ENCODE peak calls at places on chromosome 14, in four cellular contexts. K is GM12865, I is right atrium auricular region, O is body of pancreas. Z is an unnamed sample.

GRCh38 chr14:66037361-66037760 is 448.8 kb upstream of the CCDC196 start:
- DNase-seq in I (no peak), O (no peak), K (no peak), Z (no peak)

GRCh38 chr14:65483647-65484046 is 71.1 kb downstream of the FUT8 start:
- DNase-seq in I (no peak), O (no peak), K (peak), Z (no peak)

GRCh38 chr14:65832431-65833253 is 420.1 kb downstream of the FUT8 start:
- DNase-seq in O (no peak), K (no peak), I (no peak), Z (no peak)

GRCh38 chr14:61891251-61891650 is 129.0 kb downstream of the SNAPC1 start:
- DNase-seq in I (no peak), K (no peak), O (no peak), Z (no peak)

GRCh38 chr14:56351861-56352260 is 227.7 kb upstream of the TMEM260 start:
- DNase-seq in K (no peak), O (no peak), I (no peak), Z (no peak)

GRCh38 chr14:64391986-64392385 is 3.8 kb downstream of the MTHFD1 start:
- DNase-seq in O (no peak), I (no peak), K (no peak), Z (no peak)

GRCh38 chr14:61561657-61562276 is 133.5 kb upstream of the HIF1A start:
- DNase-seq in K (no peak), O (peak), I (peak), Z (no peak)

GRCh38 chr14:95460647-95461478 is 55.6 kb downstream of the SYNE3 start:
- DNase-seq in O (no peak), I (no peak), K (no peak), Z (no peak)

GRCh38 chr14:20601522-20601921 is 10.3 kb upstream of the RNASE12 start:
- DNase-seq in I (no peak), K (no peak), O (no peak), Z (no peak)

GRCh38 chr14:94164685-94165431 is 9.3 kb upstream of the PPP4R4 start:
- DNase-seq in O (no peak), K (no peak), I (no peak), Z (no peak)

GRCh38 chr14:57933363-57933762 is 67.5 kb upstream of the SLC35F4 start:
- DNase-seq in K (no peak), O (no peak), I (no peak), Z (peak)

GRCh38 chr14:60183138-60183537 is 17.9 kb upstream of the DHRS7 start:
- DNase-seq in I (no peak), O (no peak), K (no peak), Z (no peak)

GRCh38 chr14:52845079-52845478 is 53.7 kb upstream of the GNPNAT1 start:
- DNase-seq in I (no peak), O (no peak), K (no peak), Z (no peak)

GRCh38 chr14:21072781-21073339 is 2.8 kb downstream of the ARHGEF40 start:
- DNase-seq in K (no peak), I (no peak), O (no peak), Z (no peak)

GRCh38 chr14:32038876-32039275 is 38.2 kb upstream of the ARHGAP5 start:
- DNase-seq in K (no peak), I (no peak), O (no peak), Z (no peak)

GRCh38 chr14:65214741-65215140 is 112.4 kb upstream of the MAX start:
- DNase-seq in K (no peak), O (no peak), I (no peak), Z (no peak)

GRCh38 chr14:95993768-95994592 is 45.2 kb upstream of the C14orf132 start:
- DNase-seq in O (peak), K (peak), I (no peak), Z (peak)

GRCh38 chr14:69797573-69798338 is 715 bp upstream of the SLC10A1 start:
- DNase-seq in K (no peak), I (no peak), O (no peak), Z (no peak)

GRCh38 chr14:106879241-106879640 is 1352.9 kb downstream of the TMEM121 start:
- DNase-seq in O (peak), K (peak), I (no peak), Z (no peak)

GRCh38 chr14:55688566-55688965 is 108.6 kb downstream of the KTN1 start:
- DNase-seq in O (no peak), K (no peak), I (no peak), Z (no peak)

GRCh38 chr14:60981626-60982455 is 796 bp downstream of the SLC38A6 start:
- DNase-seq in O (no peak), I (no peak), K (peak), Z (no peak)

GRCh38 chr14:39302124-39302810 is 68.6 kb downstream of the MIA2 start:
- DNase-seq in O (no peak), K (no peak), I (no peak), Z (no peak)

GRCh38 chr14:24379907-24380746 is 12.1 kb downstream of the NFATC4 start:
- DNase-seq in K (no peak), I (no peak), O (no peak), Z (no peak)

GRCh38 chr14:81315344-81315743 is 84.8 kb downstream of the STON2 start:
- DNase-seq in O (no peak), K (no peak), I (no peak), Z (no peak)

GRCh38 chr14:24136684-24137528 is 912 bp downstream of the PSME1 start:
- DNase-seq in O (no peak), K (peak), I (no peak), Z (no peak)

GRCh38 chr14:69615471-69616407 is 4.3 kb downstream of the SUSD6 start:
- DNase-seq in O (peak), K (peak), I (peak), Z (no peak)

GRCh38 chr14:73612339-73613045 is at the start of gene ACOT6:
- DNase-seq in O (peak), K (peak), I (peak), Z (no peak)

GRCh38 chr14:46432516-46432915 is 219.1 kb downstream of the RPL10L start:
- DNase-seq in K (no peak), I (no peak), O (no peak), Z (no peak)

GRCh38 chr14:90426663-90427062 is 29.8 kb downstream of the CALM1 start:
- DNase-seq in K (no peak), I (peak), O (no peak), Z (no peak)

GRCh38 chr14:99753225-99754140 is 39.7 kb upstream of the EML1 start:
- DNase-seq in K (no peak), I (no peak), O (no peak), Z (no peak)

DNA sequence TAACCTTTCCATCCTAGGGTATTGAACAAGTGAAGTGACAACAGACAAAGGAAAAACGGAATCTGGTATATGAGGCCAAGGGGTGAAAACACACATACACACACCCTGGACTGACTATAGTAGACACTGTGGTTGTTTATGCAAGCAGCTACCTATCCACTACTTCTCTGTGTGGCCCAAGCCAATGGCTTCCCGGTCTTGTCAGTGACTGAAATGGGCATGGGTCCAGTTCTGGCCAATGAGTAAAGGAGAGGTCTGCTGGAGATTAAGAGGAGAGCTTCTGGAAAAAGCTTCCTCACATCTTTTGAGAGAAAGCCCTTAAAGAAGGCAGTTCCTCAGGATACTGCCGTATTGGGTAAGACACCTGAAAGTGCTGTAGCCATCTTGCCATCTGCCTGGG is 19.3 kb downstream of the MBIP start:
- DNase-seq in O (peak), I (no peak), K (no peak), Z (no peak)
- H3K4me3 ChIP-seq in O (no peak), I (no peak), K (no peak), Z (no peak)

GRCh38 chr14:77409131-77409533 is 14.2 kb downstream of the NOXRED1 start:
- DNase-seq in K (peak), O (no peak), I (no peak), Z (no peak)
- TF ChIP-seq CTCF in K (peak), O (no peak), I (no peak), Z (peak)

GRCh38 chr14:54532111-54533012 is 22.7 kb downstream of the CGRRF1 start:
- DNase-seq in O (no peak), K (peak), I (no peak), Z (no peak)
- H3K4me3 ChIP-seq in O (no peak), K (peak), I (no peak), Z (no peak)

DNA sequence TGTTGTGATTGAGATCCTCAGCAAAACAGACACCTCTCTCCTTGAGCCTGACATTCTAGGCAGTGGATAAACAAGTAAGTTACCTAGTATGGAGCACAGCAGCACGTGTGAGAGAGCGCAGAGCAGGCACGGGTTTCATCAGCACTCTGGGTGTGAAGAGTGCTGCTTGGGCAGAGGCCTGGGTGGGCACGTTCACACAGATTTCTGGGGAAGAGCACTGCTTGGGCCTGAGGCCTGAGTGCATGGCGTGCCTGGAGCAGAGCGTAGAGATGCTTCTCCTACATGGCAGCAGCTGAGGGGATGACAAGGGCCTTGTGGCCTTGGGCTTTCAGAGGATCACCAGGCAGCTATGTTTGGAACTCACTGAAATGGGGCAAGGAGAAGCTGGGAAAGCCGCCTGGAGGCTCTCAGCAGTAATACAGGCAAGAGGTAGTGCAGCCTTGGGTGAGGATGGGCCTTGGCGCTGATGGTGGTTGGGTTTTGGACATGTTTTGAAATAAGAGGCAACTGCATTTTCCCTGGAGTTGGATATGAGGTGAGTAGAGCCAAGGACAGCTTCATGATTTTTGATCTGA is 17.6 kb downstream of the CKB start:
- DNase-seq in I (no peak), K (no peak), O (peak), Z (no peak)
- TF ChIP-seq CTCF in I (no peak), K (no peak), O (no peak), Z (no peak)

GRCh38 chr14:103334644-103335603 is 887 bp downstream of the EIF5 start:
- DNase-seq in O (peak), I (peak), K (peak), Z (no peak)

GRCh38 chr14:103330536-103330935 is 3.5 kb upstream of the EIF5 start:
- DNase-seq in I (no peak), O (no peak), K (no peak), Z (no peak)

GRCh38 chr14:103329421-103330347 is 4.4 kb upstream of the EIF5 start:
- DNase-seq in I (no peak), O (peak), K (no peak), Z (peak)

GRCh38 chr14:103333754-103334643 is at the start of gene EIF5:
- DNase-seq in I (peak), K (peak), O (peak), Z (peak)

GRCh38 chr14:103332143-103332919 is 1.7 kb upstream of the EIF5 start:
- DNase-seq in I (no peak), O (no peak), K (peak), Z (no peak)
- H3K4me3 ChIP-seq in I (no peak), O (no peak), K (peak), Z (peak)

GRCh38 chr14:23051482-23051881 is 5.8 kb downstream of the CDH24 start:
- DNase-seq in I (no peak), O (no peak), K (no peak), Z (no peak)

GRCh38 chr14:23052671-23053070 is 4.6 kb downstream of the CDH24 start:
- DNase-seq in I (no peak), K (no peak), O (no peak), Z (no peak)

GRCh38 chr14:23054000-23054811 is 3.1 kb downstream of the CDH24 start:
- DNase-seq in O (no peak), I (no peak), K (no peak), Z (no peak)

GRCh38 chr14:23053426-23053825 is 3.9 kb downstream of the CDH24 start:
- DNase-seq in I (no peak), O (no peak), K (no peak), Z (no peak)

DNA sequence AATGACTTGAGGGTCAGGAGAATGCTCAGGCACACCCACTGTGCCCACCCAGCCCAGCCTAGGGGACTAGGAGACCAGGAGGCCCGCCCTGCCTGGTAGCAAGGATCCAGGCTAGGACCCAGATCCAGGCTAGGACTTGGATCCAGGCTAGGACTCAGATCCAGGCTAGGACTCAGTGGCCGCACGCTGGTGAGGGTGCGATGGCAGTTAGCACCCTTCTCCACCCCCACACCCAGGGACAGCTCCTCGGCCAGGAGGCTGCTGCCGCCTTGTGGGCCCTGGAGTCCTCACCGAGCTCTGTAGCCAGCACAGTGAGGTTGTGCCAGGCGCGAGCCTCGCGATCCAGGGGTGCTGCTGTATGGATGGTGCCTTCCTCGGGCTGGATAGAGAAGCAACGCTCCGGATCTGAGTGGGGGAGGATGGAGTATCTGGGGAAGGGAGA is 5.1 kb downstream of the CDH24 start:
- DNase-seq in O (no peak), K (no peak), I (no peak), Z (no peak)
- TF ChIP-seq CTCF in O (peak), K (no peak), I (peak), Z (peak)

GRCh38 chr14:75174066-75174465 is 2.3 kb downstream of the TMED10 start:
- DNase-seq in O (no peak), K (no peak), I (no peak), Z (no peak)

GRCh38 chr14:75181426-75182062 is 5.1 kb upstream of the TMED10 start:
- DNase-seq in O (no peak), K (no peak), I (no peak), Z (no peak)

GRCh38 chr14:75170797-75171196 is 5.6 kb downstream of the TMED10 start:
- DNase-seq in O (no peak), I (no peak), K (no peak), Z (no peak)

GRCh38 chr14:75175677-75176141 is 703 bp downstream of the TMED10 start:
- DNase-seq in I (no peak), K (no peak), O (no peak), Z (no peak)

DNA sequence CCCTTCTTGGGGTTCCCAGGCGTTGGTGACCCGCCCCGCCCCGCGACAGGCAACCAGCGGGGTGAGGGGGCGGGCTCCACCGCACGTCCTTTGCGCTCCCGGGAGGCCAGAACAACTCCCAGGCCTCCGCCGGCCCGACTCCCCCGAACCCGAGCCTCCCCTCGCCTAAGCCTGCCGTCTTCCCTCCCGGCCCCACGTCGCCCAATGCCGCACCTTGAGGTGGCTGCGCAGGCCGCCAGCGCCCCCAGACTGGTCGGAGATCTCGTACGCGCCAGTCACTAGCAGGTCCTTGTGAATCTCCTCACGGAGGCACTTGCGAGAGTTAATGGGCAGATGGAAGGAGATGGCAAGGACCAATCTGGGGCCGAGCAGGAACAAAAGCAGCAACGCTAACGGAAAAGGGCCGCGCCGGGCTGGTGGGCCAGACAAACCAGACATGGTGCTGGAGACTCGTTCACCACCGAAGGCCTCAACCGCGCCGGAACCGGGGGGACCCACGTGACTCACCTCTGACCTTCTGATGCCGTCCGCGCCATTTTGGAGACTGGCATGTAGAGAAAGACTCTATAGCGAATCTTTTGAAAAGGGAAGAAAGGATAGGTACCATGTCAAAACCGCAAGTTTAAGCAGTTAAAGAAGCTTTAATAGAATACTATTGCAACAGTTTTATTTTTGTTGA is at the start of gene TMED10:
- DNase-seq in O (peak), I (peak), K (peak), Z (peak)
- H3K4me3 ChIP-seq in O (peak), I (peak), K (peak), Z (peak)

GRCh38 chr14:101564819-101565698 is 3.8 kb downstream of the DIO3 start:
- DNase-seq in K (no peak), I (no peak), O (no peak), Z (no peak)
- TF ChIP-seq CTCF in K (no peak), I (no peak), O (no peak), Z (no peak)

DNA sequence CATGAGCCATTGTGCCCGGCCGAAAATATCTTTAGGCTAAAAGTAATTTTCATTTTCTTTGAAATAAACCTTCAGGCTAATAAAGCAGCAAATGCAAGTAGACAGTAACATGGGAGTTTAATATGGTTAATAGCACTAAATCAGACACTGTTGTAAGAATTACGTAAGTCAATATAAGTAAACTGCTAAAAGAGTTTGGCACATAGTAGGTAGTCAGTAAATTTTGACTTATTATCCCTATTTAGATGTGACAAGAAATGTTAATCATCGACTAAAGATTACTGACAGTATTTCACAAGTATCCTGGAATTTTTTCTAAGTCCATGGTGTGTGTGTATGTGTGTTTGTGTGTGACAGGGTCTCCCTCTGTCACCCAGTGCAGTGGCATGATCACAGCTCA is 3.9 kb downstream of the PPP4R3A start:
- DNase-seq in O (no peak), I (no peak), K (no peak), Z (no peak)
- H3K4me3 ChIP-seq in O (no peak), I (no peak), K (no peak), Z (no peak)

Z was measured in LNCaP clone FGC.